ENCODE peak calls at places on chromosomes 5 and 9, in seven cellular contexts. P is NCI-H2029; Z is HuH-7.5; U is T follicular helper cell; X is WTC11; L is CD4-positive, alpha-beta T cell; K is coronary artery. G is an unnamed sample.

GRCh38 chr9:27847818-27848217 is 274.5 kb upstream of the C9orf72 start:
- DNase-seq in P (no peak), Z (no peak), U (no peak), X (no peak), L (no peak), K (no peak), G (no peak)

GRCh38 chr9:91905958-91906585 is 44.0 kb downstream of the ROR2 start:
- DNase-seq in P (no peak), Z (no peak), U (no peak), X (no peak), L (peak), K (no peak), G (peak)

GRCh38 chr9:96877269-96877668 is 23.0 kb upstream of the ZNF782 start:
- DNase-seq in P (no peak), Z (no peak), U (no peak), X (peak), L (no peak), K (no peak), G (no peak)

GRCh38 chr5:77644443-77645157 is 6.1 kb upstream of the OTP start:
- DNase-seq in P (no peak), Z (no peak), U (no peak), X (peak), L (no peak), K (no peak), G (no peak)

GRCh38 chr5:123599171-123599570 is 87.2 kb downstream of the CSNK1G3 start:
- DNase-seq in P (no peak), Z (no peak), U (no peak), X (no peak), L (no peak), K (no peak), G (no peak)

GRCh38 chr9:36450110-36450732 is 50.2 kb upstream of the RNF38 start:
- DNase-seq in P (peak), Z (peak), U (no peak), X (no peak), L (peak), K (no peak), G (no peak)

GRCh38 chr9:133117271-133118178 is 3.5 kb downstream of the RALGDS start:
- DNase-seq in P (peak), Z (no peak), U (no peak), X (no peak), L (no peak), K (no peak), G (no peak)

GRCh38 chr9:79939819-79940218 is 368.1 kb downstream of the TLE4 start:
- DNase-seq in P (no peak), Z (no peak), U (no peak), X (no peak), L (no peak), K (no peak), G (no peak)

GRCh38 chr9:109307380-109308240 is 13.2 kb downstream of the EPB41L4B start:
- DNase-seq in P (peak), Z (peak), U (no peak), X (no peak), L (no peak), K (no peak), G (no peak)

GRCh38 chr5:102792705-102793104 is 37.6 kb downstream of the PAM start:
- DNase-seq in P (peak), Z (no peak), U (no peak), X (no peak), L (no peak), K (no peak), G (no peak)

GRCh38 chr5:88045146-88045545 is 223.5 kb downstream of the TMEM161B start:
- DNase-seq in P (no peak), Z (no peak), U (no peak), X (no peak), L (no peak), K (no peak), G (no peak)

GRCh38 chr9:98992885-98993569 is 49.3 kb downstream of the COL15A1 start:
- DNase-seq in P (no peak), Z (no peak), U (no peak), X (no peak), L (no peak), K (no peak), G (no peak)

GRCh38 chr9:114221706-114222465 is 66.5 kb downstream of the COL27A1 start:
- DNase-seq in P (no peak), Z (no peak), U (no peak), X (no peak), L (no peak), K (no peak), G (no peak)

GRCh38 chr9:38440511-38440910 is 16.3 kb upstream of the IGFBPL1 start:
- DNase-seq in P (no peak), Z (no peak), U (no peak), X (no peak), L (no peak), K (no peak), G (no peak)

GRCh38 chr5:132214491-132214890 is 13.2 kb downstream of the P4HA2 start:
- DNase-seq in P (no peak), Z (no peak), U (no peak), X (no peak), L (no peak), K (no peak), G (no peak)

GRCh38 chr5:97425511-97425910 is 242.5 kb upstream of the RIOK2 start:
- DNase-seq in P (no peak), Z (no peak), U (no peak), X (peak), L (no peak), K (no peak), G (no peak)

GRCh38 chr5:35672995-35673394 is 55.3 kb downstream of the SPEF2 start:
- DNase-seq in P (no peak), Z (no peak), U (peak), X (no peak), L (peak), K (no peak), G (no peak)

GRCh38 chr5:87541033-87541432 is 128.3 kb upstream of the CCNH start:
- DNase-seq in P (peak), Z (no peak), U (no peak), X (peak), L (no peak), K (no peak), G (no peak)

GRCh38 chr5:98416541-98416940 is 356.9 kb upstream of the RGMB start:
- DNase-seq in P (no peak), Z (no peak), U (no peak), X (no peak), L (no peak), K (no peak), G (no peak)

GRCh38 chr5:135235551-135236100 is 163.4 kb downstream of the MACROH2A1 start:
- DNase-seq in P (no peak), Z (no peak), U (no peak), X (no peak), L (no peak), K (peak), G (no peak)

GRCh38 chr5:17118631-17119030 is 98.8 kb upstream of the BASP1 start:
- DNase-seq in P (no peak), Z (no peak), U (no peak), X (no peak), L (no peak), K (no peak), G (no peak)

GRCh38 chr9:125601986-125602385 is 105.0 kb downstream of the MAPKAP1 start:
- DNase-seq in P (no peak), Z (no peak), U (no peak), X (no peak), L (no peak), K (no peak), G (no peak)

GRCh38 chr5:97528941-97529340 is 345.9 kb upstream of the RIOK2 start:
- DNase-seq in P (no peak), Z (no peak), U (no peak), X (no peak), L (no peak), K (no peak), G (no peak)

GRCh38 chr5:55407059-55407684 is 99.4 kb downstream of the MTREX start:
- DNase-seq in P (no peak), Z (no peak), U (no peak), X (no peak), L (no peak), K (no peak), G (no peak)

GRCh38 chr9:80498165-80498564 is 926.4 kb downstream of the TLE4 start:
- DNase-seq in P (no peak), Z (no peak), U (no peak), X (no peak), L (no peak), K (no peak), G (no peak)

GRCh38 chr5:42599106-42599505 is 157.5 kb upstream of the CCDC152 start:
- DNase-seq in P (no peak), Z (no peak), U (no peak), X (no peak), L (no peak), K (no peak), G (no peak)

G was measured in T-helper 1 cell.